ENCODE peak calls at places on chromosomes 1 and 21, in nine cellular contexts. S, W, B, T, C, I, G, Z and A are unnamed samples.

GRCh38 chr1:205317311-205317917 is 4.1 kb downstream of the NUAK2 start:
- DNase-seq in S (peak; percentile 93), W (no peak), B (no peak), T (peak; percentile 96), C (no peak), I (no peak), G (peak; percentile 91), Z (peak; percentile 94), A (peak; percentile 94)

GRCh38 chr1:30652151-30652915 is 71.1 kb downstream of the MATN1 start:
- DNase-seq in S (no peak), W (no peak), B (no peak), T (no peak), C (no peak), I (no peak), G (peak; percentile 45), Z (no peak), A (no peak)

GRCh38 chr1:165815725-165816124 is 11.7 kb upstream of the UCK2 start:
- DNase-seq in S (no peak), W (no peak), B (no peak), T (no peak), C (no peak), I (no peak), G (no peak), Z (no peak), A (no peak)

GRCh38 chr1:86233406-86233805 is 76.8 kb upstream of the COL24A1 start:
- DNase-seq in S (no peak), W (no peak), B (no peak), T (no peak), C (no peak), I (no peak), G (no peak), Z (no peak), A (no peak)

GRCh38 chr21:42590431-42591131 is 62.8 kb upstream of the PDE9A start:
- DNase-seq in S (no peak), W (no peak), B (no peak), T (no peak), C (no peak), I (no peak), G (no peak), Z (no peak), A (no peak)

GRCh38 chr1:1609822-1610485 is 5.3 kb upstream of the MIB2 start:
- DNase-seq in S (no peak), W (no peak), B (no peak), T (no peak), C (no peak), I (no peak), G (no peak), Z (no peak), A (peak; percentile 10)

GRCh38 chr21:42688841-42689371 is 35.5 kb downstream of the PDE9A start:
- DNase-seq in S (no peak), W (no peak), B (no peak), T (no peak), C (no peak), I (no peak), G (no peak), Z (no peak), A (no peak)

GRCh38 chr1:116537439-116537838 is 33.4 kb downstream of the CD58 start:
- DNase-seq in S (no peak), W (no peak), B (peak; percentile 3), T (no peak), C (no peak), I (no peak), G (no peak), Z (no peak), A (no peak)

GRCh38 chr1:221670081-221670480 is 71.8 kb downstream of the DUSP10 start:
- DNase-seq in S (no peak), W (no peak), B (peak; percentile 39), T (no peak), C (no peak), I (no peak), G (no peak), Z (no peak), A (no peak)

GRCh38 chr1:203320546-203321272 is 15.4 kb downstream of the BTG2 start:
- DNase-seq in S (peak; percentile 97), W (no peak), B (no peak), T (peak; percentile 85), C (no peak), I (peak; percentile 83), G (peak; percentile 99), Z (peak; percentile 65), A (peak; percentile 79)

GRCh38 chr1:223846668-223847007 is 891 bp upstream of the TP53BP2 start:
- DNase-seq in S (peak; percentile 48), W (no peak), B (no peak), T (no peak), C (no peak), I (no peak), G (peak; percentile 52), Z (no peak), A (no peak)